ENCODE peak calls at places on chromosome 1, in six cellular contexts. Q is mesothelial cell of epicardium; X is stimulated activated CD4-positive, alpha-beta T cell treated with anti-CD3 and anti-CD28 coated beads, Interleukin-4, amount 100 ng/mL, for 48 hours; T is endothelial cell; D is activated CD4-positive, alpha-beta T cell treated with anti-CD3 and anti-CD28 coated beads, Interleukin-2, amount 50 U/mL, for 1 hour; M is H4. R is an unnamed sample.

GRCh38 chr1:113178522-113178921 is 105.5 kb downstream of the LRIG2 start:
- DNase-seq in Q (no peak), X (no peak), T (no peak), D (no peak), M (no peak), R (no peak)

GRCh38 chr1:67274623-67275325 is 32.9 kb upstream of the IL12RB2 start:
- DNase-seq in Q (no peak), X (no peak), T (no peak), D (no peak), M (no peak), R (no peak)

GRCh38 chr1:230047114-230047865 is 19.7 kb upstream of the GALNT2 start:
- DNase-seq in Q (no peak), X (no peak), T (no peak), D (no peak), M (no peak), R (no peak)

GRCh38 chr1:197486948-197487347 is 218.9 kb downstream of the CRB1 start:
- DNase-seq in Q (peak; percentile 26), X (no peak), T (no peak), D (no peak), M (peak; percentile 54), R (no peak)

GRCh38 chr1:153277852-153278251 is 18.4 kb downstream of the LORICRIN start:
- DNase-seq in Q (no peak), X (no peak), T (peak; percentile 48), D (peak; percentile 36), M (peak; percentile 29), R (no peak)

GRCh38 chr1:51327386-51327785 is 3.0 kb downstream of the TTC39A start:
- DNase-seq in Q (no peak), X (no peak), T (no peak), D (no peak), M (no peak), R (no peak)

GRCh38 chr1:110307239-110307974 is 31.8 kb upstream of the RBM15 start:
- DNase-seq in Q (no peak), X (no peak), T (no peak), D (no peak), M (no peak), R (no peak)

GRCh38 chr1:62391369-62391971 is 45.4 kb upstream of the USP1 start:
- DNase-seq in Q (no peak), X (peak; percentile 4), T (peak; percentile 58), D (no peak), M (no peak), R (no peak)

GRCh38 chr1:155327981-155328380 is 7.3 kb downstream of the RUSC1 start:
- DNase-seq in Q (no peak), X (no peak), T (no peak), D (no peak), M (no peak), R (no peak)

GRCh38 chr1:78607944-78608343 is 12.3 kb upstream of the IFI44L start:
- DNase-seq in Q (no peak), X (no peak), T (no peak), D (no peak), M (no peak), R (no peak)

GRCh38 chr1:194616835-194617234 is 1430.4 kb upstream of the B3GALT2 start:
- DNase-seq in Q (no peak), X (no peak), T (no peak), D (no peak), M (no peak), R (no peak)

GRCh38 chr1:22711591-22712501 is 1.2 kb downstream of the EPHB2 start:
- DNase-seq in Q (no peak), X (no peak), T (peak; percentile 24), D (no peak), M (peak; percentile 56), R (no peak)

GRCh38 chr1:106222415-106222814 is 834.1 kb upstream of the PRMT6 start:
- DNase-seq in Q (no peak), X (no peak), T (no peak), D (no peak), M (no peak), R (no peak)

GRCh38 chr1:7298749-7299151 is 472.3 kb upstream of the VAMP3 start:
- DNase-seq in Q (no peak), X (no peak), T (no peak), D (no peak), M (peak; percentile 11), R (no peak)

GRCh38 chr1:246537887-246538286 is 28.2 kb downstream of the TFB2M start:
- DNase-seq in Q (no peak), X (no peak), T (no peak), D (no peak), M (no peak), R (no peak)

GRCh38 chr1:164912290-164912689 is 353.3 kb downstream of the PBX1 start:
- DNase-seq in Q (no peak), X (no peak), T (no peak), D (no peak), M (no peak), R (no peak)

GRCh38 chr1:27487927-27488522 is 1.9 kb downstream of the WASF2 start:
- DNase-seq in Q (no peak), X (no peak), T (no peak), D (no peak), M (no peak), R (no peak)

R was measured in GM12891.